ENCODE peak calls at places on chromosomes 6 and 20, in five cellular contexts. X is H1, V is A549, I is IMR-90, Z is HepG2. A is an unnamed sample.

GRCh38 chr20:49518576-49518975 is 36.1 kb upstream of the KCNB1 start:
- DNase-seq in X (no peak), V (no peak), I (no peak), Z (no peak), A (no peak)

GRCh38 chr6:142289687-142290086 is 12.1 kb upstream of the ADGRG6 start:
- DNase-seq in X (no peak), V (no peak), I (no peak), Z (no peak), A (no peak)

GRCh38 chr6:157650261-157650640 is 172.8 kb upstream of the SNX9 start:
- DNase-seq in X (no peak), V (no peak), I (no peak), Z (no peak), A (no peak)

GRCh38 chr6:89208551-89208950 is 8.6 kb downstream of the GABRR1 start:
- DNase-seq in X (no peak), V (no peak), I (no peak), Z (no peak), A (no peak)

GRCh38 chr6:44715925-44716324 is 328.4 kb downstream of the CDC5L start:
- DNase-seq in X (no peak), V (no peak), I (no peak), Z (no peak), A (no peak)

GRCh38 chr6:118387921-118388701 is 160.0 kb upstream of the PLN start:
- DNase-seq in X (no peak), V (no peak), I (peak), Z (no peak), A (no peak)

GRCh38 chr6:87806635-87807034 is 104.6 kb upstream of the AKIRIN2 start:
- DNase-seq in X (no peak), V (no peak), I (no peak), Z (peak), A (no peak)

GRCh38 chr6:45467853-45468252 is 90.1 kb upstream of the SUPT3H start:
- DNase-seq in X (no peak), V (no peak), I (no peak), Z (no peak), A (no peak)

GRCh38 chr6:78615430-78615904 is 251.9 kb upstream of the IRAK1BP1 start:
- DNase-seq in X (no peak), V (no peak), I (no peak), Z (no peak), A (peak)

GRCh38 chr20:45445805-45446562 is 23.6 kb upstream of the WFDC2 start:
- DNase-seq in X (peak), V (peak), I (no peak), Z (peak), A (no peak)

GRCh38 chr6:109093732-109094131 is 914 bp downstream of the SESN1 start:
- DNase-seq in X (no peak), V (no peak), I (peak), Z (no peak), A (no peak)

GRCh38 chr6:78243519-78243918 is 590.7 kb downstream of the MEI4 start:
- DNase-seq in X (no peak), V (no peak), I (peak), Z (no peak), A (no peak)

GRCh38 chr20:50799890-50800550 is 5.2 kb downstream of the BCAS4 start:
- DNase-seq in X (no peak), V (no peak), I (no peak), Z (no peak), A (no peak)

GRCh38 chr6:140979642-140980091 is 1153.1 kb upstream of the GJE1 start:
- DNase-seq in X (no peak), V (no peak), I (peak), Z (no peak), A (no peak)

GRCh38 chr20:41261790-41262717 is 55.5 kb downstream of the ZHX3 start:
- DNase-seq in X (no peak), V (no peak), I (peak), Z (no peak), A (no peak)

GRCh38 chr6:40810176-40810575 is 223.0 kb upstream of the LRFN2 start:
- DNase-seq in X (no peak), V (no peak), I (no peak), Z (no peak), A (no peak)

GRCh38 chr20:54179946-54180345 is 6.2 kb upstream of the CYP24A1 start:
- DNase-seq in X (no peak), V (no peak), I (no peak), Z (no peak), A (no peak)

GRCh38 chr6:71310261-71310660 is 21.6 kb downstream of the OGFRL1 start:
- DNase-seq in X (no peak), V (no peak), I (no peak), Z (no peak), A (no peak)

GRCh38 chr6:149127212-149127611 is 190.3 kb upstream of the TAB2 start:
- DNase-seq in X (no peak), V (no peak), I (peak), Z (no peak), A (no peak)
- TF ChIP-seq CEBPB in X (no peak), V (no peak), I (no peak), Z (no peak), A (no peak)

GRCh38 chr6:143451531-143451930 is 926 bp downstream of the PEX3 start:
- DNase-seq in X (no peak), V (no peak), I (no peak), Z (no peak), A (no peak)

GRCh38 chr6:143450453-143451362 is at the start of the genes ADAT2 and PEX3:
- DNase-seq in X (peak), V (peak), I (peak), Z (peak), A (peak)

GRCh38 chr6:143449082-143449481 is 1.4 kb downstream of the ADAT2 start:
- DNase-seq in X (no peak), V (no peak), I (no peak), Z (no peak), A (no peak)

DNA sequence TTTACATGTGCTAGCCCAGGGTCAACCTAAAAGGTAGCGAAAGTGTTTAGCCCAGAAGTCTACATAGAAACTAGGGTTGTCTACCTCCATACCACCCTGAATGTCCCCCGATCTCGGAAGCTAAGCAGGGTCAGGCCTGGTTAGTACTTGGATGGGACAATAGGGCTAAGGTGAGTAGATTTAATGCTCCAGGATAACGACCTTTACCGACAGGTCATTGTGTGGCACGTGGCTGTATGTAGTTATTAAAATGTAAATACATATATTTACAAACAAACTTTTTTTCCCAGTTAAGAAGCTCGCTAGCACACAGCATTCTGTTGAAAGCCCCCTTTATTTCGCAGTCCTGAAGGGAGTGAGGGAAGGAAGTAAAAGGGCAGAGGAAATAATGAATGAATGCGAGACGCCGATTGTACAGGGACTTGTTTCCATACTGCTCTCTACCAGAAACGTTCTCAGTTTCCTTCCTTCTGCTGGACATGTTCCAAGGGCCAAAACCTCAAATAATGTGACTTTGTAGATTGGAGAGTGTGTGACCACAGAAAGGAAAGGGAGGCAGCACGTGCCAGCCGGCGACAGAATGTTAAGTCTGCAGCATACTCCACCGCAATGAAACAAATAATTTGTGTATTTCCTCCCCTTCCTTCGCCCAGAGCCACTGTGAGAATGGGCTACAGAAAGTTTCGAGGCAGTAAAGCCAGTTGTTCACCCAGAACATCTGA is 603 bp downstream of the ADAT2 start:
- DNase-seq in X (peak), V (no peak), I (peak), Z (peak), A (peak)
- TF ChIP-seq CEBPB in X (no peak), V (no peak), I (no peak), Z (no peak), A (no peak)

GRCh38 chr20:1265916-1266166 is 253 bp upstream of the SNPH start:
- DNase-seq in X (no peak), V (no peak), I (no peak), Z (no peak), A (no peak)
- TF ChIP-seq CEBPB in X (no peak), V (no peak), I (no peak), Z (no peak), A (no peak)

DNA sequence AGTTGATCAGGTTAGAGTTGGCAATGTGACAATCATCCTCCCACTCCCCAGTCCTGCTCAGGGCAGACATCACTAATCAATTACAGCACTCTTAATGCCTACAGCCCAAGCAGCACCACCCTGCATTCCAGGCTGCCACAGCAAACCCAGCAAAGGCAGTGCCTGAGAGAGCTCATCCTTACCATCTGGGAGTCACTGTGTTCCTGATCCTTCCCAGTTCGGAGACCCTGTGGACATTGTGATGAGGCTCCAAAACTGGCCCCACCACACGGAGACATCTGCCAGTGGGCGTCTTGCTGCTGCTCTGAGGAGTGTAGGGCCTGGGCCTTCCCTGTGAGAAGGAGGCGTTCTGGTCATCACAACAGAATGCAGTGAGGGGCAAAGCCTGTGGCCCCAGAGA is 216.5 kb upstream of the CST7 start:
- DNase-seq in X (peak), V (no peak), I (no peak), Z (no peak), A (no peak)
- TF ChIP-seq CEBPB in X (no peak), V (no peak), I (no peak), Z (no peak), A (no peak)

DNA sequence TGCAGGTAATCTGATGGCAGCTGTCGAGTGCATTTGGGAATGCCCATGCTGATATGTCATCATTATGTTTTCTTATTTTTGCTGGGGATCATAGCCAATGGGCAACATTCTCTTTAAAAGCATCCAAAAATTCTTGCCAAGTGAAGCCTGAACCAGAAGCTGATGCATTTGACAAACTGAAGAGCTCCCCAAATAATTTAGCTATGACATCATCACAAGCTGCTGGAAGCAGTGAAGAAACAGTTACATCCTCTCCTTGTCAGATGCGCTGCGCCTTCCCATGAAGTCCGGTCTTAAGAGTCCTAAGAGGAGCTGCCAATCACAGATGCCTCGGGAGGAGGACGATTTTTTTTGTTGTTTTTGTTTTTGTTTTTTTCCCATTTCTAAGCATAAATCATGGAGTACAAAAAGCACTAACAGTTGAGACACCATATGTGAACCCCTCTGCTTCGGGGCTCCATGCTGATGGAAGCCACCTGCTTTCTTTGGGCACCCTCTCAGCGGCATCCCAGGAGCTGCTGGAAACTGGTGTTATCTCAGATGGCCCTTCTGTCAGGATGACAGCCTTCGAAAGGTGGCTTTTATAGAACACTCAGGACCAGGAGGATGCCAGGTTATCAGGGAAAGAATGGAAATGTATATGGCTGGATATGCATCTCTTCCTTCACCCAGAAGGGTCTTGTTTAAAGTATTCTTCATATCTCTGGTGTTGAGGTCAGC is 56.1 kb upstream of the FOXQ1 start:
- DNase-seq in X (no peak), V (no peak), I (peak), Z (no peak), A (no peak)
- TF ChIP-seq CEBPB in X (no peak), V (no peak), I (no peak), Z (no peak), A (no peak)

DNA sequence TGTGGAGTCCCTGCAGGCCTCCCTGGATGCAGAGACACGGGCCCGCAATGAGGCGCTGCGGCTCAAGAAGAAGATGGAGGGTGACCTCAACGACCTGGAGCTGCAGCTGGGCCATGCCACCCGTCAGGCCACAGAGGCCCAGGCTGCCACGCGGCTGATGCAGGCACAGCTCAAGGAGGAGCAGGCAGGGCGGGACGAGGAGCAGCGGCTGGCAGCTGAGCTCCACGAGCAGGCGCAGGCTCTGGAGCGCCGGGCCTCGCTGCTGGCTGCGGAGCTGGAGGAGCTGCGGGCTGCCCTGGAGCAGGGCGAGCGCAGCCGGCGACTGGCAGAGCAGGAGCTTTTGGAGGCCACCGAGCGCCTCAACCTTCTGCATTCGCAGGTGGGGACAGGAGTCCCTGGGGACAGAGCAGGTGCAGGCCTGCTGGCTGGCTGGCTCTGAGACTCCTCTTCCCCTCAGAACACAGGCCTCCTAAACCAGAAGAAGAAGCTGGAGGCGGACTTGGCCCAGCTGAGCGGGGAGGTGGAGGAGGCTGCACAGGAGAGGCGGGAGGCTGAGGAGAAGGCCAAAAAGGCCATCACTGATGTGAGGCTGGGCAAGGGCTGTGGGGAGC is 44.7 kb downstream of the MYH7B start:
- DNase-seq in X (no peak), V (no peak), I (no peak), Z (no peak), A (no peak)
- TF ChIP-seq CEBPB in X (no peak), V (no peak), I (no peak), Z (no peak), A (no peak)

A was measured in GM12878.